ENCODE peak calls at places on chromosomes 1 and 21, in six cellular contexts. G is mesendoderm, U is mesenchymal stem cell, X is left ventricle myocardium inferior, N is fibroblast of lung, Z is PC-9. C is an unnamed sample.

GRCh38 chr1:6004412-6005123 is 12.3 kb upstream of the NPHP4 start:
- DNase-seq in X (peak; percentile 10), G (no peak), N (no peak), Z (no peak), U (no peak), C (no peak)

GRCh38 chr21:44732956-44733355 is 21.6 kb upstream of the TSPEAR start:
- DNase-seq in U (no peak), G (no peak), Z (no peak), N (no peak), X (no peak), C (no peak)

GRCh38 chr1:229661022-229661877 is 35.2 kb downstream of the URB2 start:
- DNase-seq in N (peak; percentile 75), G (peak; percentile 89), U (peak; percentile 67), Z (peak; percentile 57), X (peak; percentile 77), C (peak; percentile 73)

GRCh38 chr1:63674865-63675815 is 81.9 kb downstream of the PGM1 start:
- DNase-seq in U (no peak), G (no peak), Z (no peak), N (no peak), X (peak; percentile 43), C (no peak)

GRCh38 chr1:112881742-112882127 is 74.3 kb downstream of the SLC16A1 start:
- DNase-seq in X (no peak), G (no peak), U (no peak), Z (no peak), N (no peak), C (no peak)

GRCh38 chr1:231931846-231932454 is 305.4 kb downstream of the DISC1 start:
- DNase-seq in N (no peak), Z (no peak), X (no peak), G (peak; percentile 75), U (no peak), C (no peak)

GRCh38 chr1:220879090-220879508 is at the start of gene HLX:
- DNase-seq in G (peak; percentile 91), Z (peak; percentile 58), N (peak; percentile 95), U (peak; percentile 98), X (peak; percentile 93), C (peak; percentile 92)

GRCh38 chr1:236159704-236160539 is 17.6 kb downstream of the GPR137B start:
- DNase-seq in N (no peak), U (no peak), G (no peak), X (no peak), Z (no peak), C (no peak)

GRCh38 chr21:45769896-45770295 is 126.4 kb downstream of the PCBP3 start:
- DNase-seq in U (no peak), G (no peak), Z (no peak), N (no peak), X (no peak), C (no peak)

GRCh38 chr1:54794401-54795099 is 6.6 kb downstream of the TTC22 start:
- DNase-seq in U (peak; percentile 13), X (no peak), N (no peak), Z (peak; percentile 82), G (no peak), C (no peak)

GRCh38 chr1:145872421-145872891 is 13.2 kb downstream of the ANKRD35 start:
- DNase-seq in X (peak; percentile 66), G (peak; percentile 48), Z (no peak), N (peak; percentile 64), U (peak; percentile 41), C (no peak)

GRCh38 chr1:50620680-50621329 is 197.6 kb upstream of the DMRTA2 start:
- DNase-seq in Z (peak; percentile 95), U (peak; percentile 29), X (no peak), N (peak; percentile 37), G (peak; percentile 58), C (peak; percentile 45)

GRCh38 chr1:8419861-8420260 is 101.9 kb downstream of the SLC45A1 start:
- DNase-seq in U (no peak), Z (no peak), X (no peak), N (no peak), G (no peak), C (no peak)

GRCh38 chr1:162416909-162417308 is 5.0 kb upstream of the SH2D1B start:
- DNase-seq in U (no peak), N (no peak), G (no peak), X (no peak), Z (no peak), C (no peak)

GRCh38 chr21:44817506-44817880 is 369 bp downstream of the SUMO3 start:
- DNase-seq in U (peak; percentile 80), Z (peak; percentile 87), N (peak; percentile 91), X (peak; percentile 92), G (peak; percentile 88), C (peak; percentile 89)

GRCh38 chr1:173113015-173113741 is 62.4 kb upstream of the TNFSF18 start:
- DNase-seq in Z (no peak), N (no peak), G (no peak), X (no peak), U (peak; percentile 14), C (peak; percentile 27)

GRCh38 chr21:38995755-38996154 is 187.5 kb downstream of the PSMG1 start:
- DNase-seq in G (no peak), U (no peak), X (no peak), Z (no peak), N (no peak), C (no peak)

GRCh38 chr1:155934933-155935590 is 849 bp upstream of the KHDC4 start:
- DNase-seq in X (no peak), U (no peak), G (no peak), Z (no peak), N (no peak), C (no peak)

GRCh38 chr1:14545422-14546025 is 53.0 kb upstream of the KAZN start:
- DNase-seq in X (no peak), G (no peak), N (no peak), Z (no peak), U (no peak), C (no peak)

GRCh38 chr1:184082541-184082940 is 31.0 kb downstream of the TSEN15 start:
- DNase-seq in X (no peak), Z (no peak), U (no peak), G (no peak), N (no peak), C (no peak)

GRCh38 chr21:42971897-42972275 is 2.5 kb upstream of the PKNOX1 start:
- DNase-seq in N (no peak), Z (no peak), G (no peak), U (no peak), X (no peak), C (no peak)

GRCh38 chr21:42973991-42974831 is at the start of gene PKNOX1:
- DNase-seq in U (peak; percentile 97), G (peak; percentile 99), N (peak; percentile 98), X (peak; percentile 99), Z (peak; percentile 97), C (peak; percentile 99)

GRCh38 chr21:42974832-42975820 is 764 bp downstream of the PKNOX1 start:
- DNase-seq in X (peak; percentile 78), G (peak; percentile 86), U (peak; percentile 90), Z (peak; percentile 9), N (peak; percentile 73), C (peak; percentile 65)

GRCh38 chr21:42973309-42973990 is 912 bp upstream of the PKNOX1 start:
- DNase-seq in Z (no peak), X (no peak), N (no peak), U (no peak), G (no peak), C (no peak)

GRCh38 chr21:42975886-42976608 is 1.7 kb downstream of the PKNOX1 start:
- DNase-seq in X (no peak), G (no peak), Z (no peak), U (no peak), N (peak; percentile 32), C (no peak)
- H3K27ac ChIP-seq in X (peak overlapping the region; percentile 100), G (peak overlapping the region; percentile 97), Z (peak overlapping the region; percentile 54), U (peak overlapping the region; percentile 95), N (peak overlapping the region; percentile 95), C (peak overlapping the region; percentile 95)

GRCh38 chr1:244200596-244200995 is 149.5 kb downstream of the ZBTB18 start:
- DNase-seq in Z (no peak), G (no peak), N (no peak), U (no peak), X (no peak), C (no peak)

GRCh38 chr1:244205171-244205570 is 154.1 kb downstream of the ZBTB18 start:
- DNase-seq in U (no peak), Z (no peak), G (no peak), X (no peak), N (no peak), C (no peak)

GRCh38 chr1:244204004-244204403 is 152.9 kb downstream of the ZBTB18 start:
- DNase-seq in U (no peak), N (no peak), G (no peak), X (no peak), Z (no peak), C (no peak)

GRCh38 chr1:244199883-244200282 is 148.8 kb downstream of the ZBTB18 start:
- DNase-seq in X (no peak), G (no peak), U (no peak), Z (no peak), N (no peak), C (no peak)

DNA sequence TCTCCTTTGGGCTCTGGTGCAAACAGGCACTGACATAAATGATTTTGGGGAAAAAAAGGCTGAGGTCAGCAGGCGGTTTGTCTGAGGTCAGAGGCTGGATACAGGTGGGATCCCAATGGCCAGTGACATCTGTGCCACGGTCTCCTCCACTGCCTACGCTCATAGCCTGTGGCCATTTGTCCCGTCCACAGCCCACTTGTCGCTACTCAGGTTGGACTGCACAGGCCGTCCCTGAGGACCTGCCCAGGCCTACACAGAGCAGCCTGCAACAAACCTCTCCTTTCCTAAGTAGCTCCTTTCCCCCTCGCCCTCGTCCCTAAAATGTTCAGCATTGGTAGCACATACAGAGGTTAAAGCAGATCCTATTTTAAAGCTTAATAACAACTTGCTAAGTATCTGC is 150.7 kb downstream of the ZBTB18 start:
- DNase-seq in X (no peak), N (no peak), Z (no peak), G (no peak), U (no peak), C (no peak)
- H3K4me1 ChIP-seq in X (no peaks in the 10 kb centered on the region), N (no peaks in the 10 kb centered on the region), Z (peaks cover 13% of the 10 kb centered on the region), G (no peaks in the 10 kb centered on the region), U (no peaks in the 10 kb centered on the region), C (no peaks in the 10 kb centered on the region)

DNA sequence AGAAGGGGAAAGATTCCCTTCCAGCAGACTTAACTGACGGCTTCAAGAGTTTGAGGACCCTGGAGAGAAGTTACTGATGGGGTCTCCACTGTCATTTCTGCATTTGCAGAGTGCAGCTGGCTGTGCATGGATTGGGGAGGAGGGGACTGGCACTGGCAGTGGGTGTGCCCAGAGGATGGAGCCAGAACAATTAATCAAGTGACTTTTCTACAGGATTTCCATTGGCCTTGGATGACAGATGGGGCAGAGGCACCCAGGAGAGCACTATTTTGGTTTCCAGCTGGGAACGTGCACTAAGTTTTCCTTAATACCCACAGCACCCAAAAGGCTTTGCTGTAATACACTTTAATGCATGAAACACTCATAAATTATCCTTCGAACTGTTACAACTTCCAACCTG is 1.3 kb downstream of the NGF start:
- DNase-seq in N (no peak), X (no peak), G (no peak), Z (no peak), U (no peak), C (no peak)
- H3K4me3 ChIP-seq in N (peak overlapping the region; percentile 97), X (peak overlapping the region; percentile 81), G (no peak overlapping the region), Z (peak overlapping the region; percentile 93), U (no peak overlapping the region), C (no peak overlapping the region)

DNA sequence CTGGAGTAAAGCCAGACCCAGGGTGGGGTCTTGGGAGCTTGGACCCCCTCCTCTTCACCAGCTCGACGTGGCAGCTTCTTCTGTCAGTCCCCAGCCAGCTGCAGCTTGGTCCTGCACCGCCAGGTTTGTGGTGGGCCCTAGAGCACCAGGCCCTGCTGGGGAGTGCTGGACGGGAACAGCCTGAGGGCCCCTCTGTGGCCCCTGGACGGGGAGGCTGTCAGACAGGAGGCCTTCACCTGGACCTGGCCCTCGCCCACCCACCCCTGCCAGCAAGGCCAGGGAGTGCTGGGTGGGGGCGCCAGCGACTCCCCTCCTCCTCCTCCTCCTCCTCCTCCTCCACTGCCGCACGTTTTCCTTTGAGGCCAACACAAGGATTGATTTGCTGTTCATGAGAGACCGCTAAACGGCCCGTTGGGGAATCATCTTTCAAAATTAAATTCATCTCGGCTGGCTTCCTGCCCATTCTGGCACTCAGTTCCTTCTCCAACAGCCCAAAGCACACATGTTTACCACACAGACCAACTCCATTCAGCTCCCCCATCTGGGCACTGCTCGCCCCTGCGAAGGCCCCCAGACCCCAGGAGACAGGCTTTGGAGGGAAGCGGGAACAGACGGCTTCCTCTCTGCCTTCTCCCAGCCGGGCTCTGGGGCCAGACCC is 1.0 kb downstream of the MEGF6 start:
- DNase-seq in U (no peak), X (no peak), N (peak; percentile 37), Z (no peak), G (peak; percentile 54), C (no peak)
- H3K27ac ChIP-seq in U (no peak overlapping the region), X (no peak overlapping the region), N (no peak overlapping the region), Z (no peak overlapping the region), G (no peak overlapping the region), C (no peak overlapping the region)

C was measured in SJSA1.